ENCODE peak calls at places on chromosome 11, in five cellular contexts. N is ovary; X is effector memory CD4-positive, alpha-beta T cell; P is iPS DF 6.9; O is heart right ventricle. L is an unnamed sample.

GRCh38 chr11:67564230-67564629 is 19.4 kb upstream of the GSTP1 start:
- DNase-seq in N (no peak), X (no peak), P (no peak), O (no peak), L (no peak)

GRCh38 chr11:87299041-87299481 is 261.3 kb downstream of the TMEM135 start:
- DNase-seq in N (no peak), X (no peak), P (no peak), O (no peak), L (no peak)

GRCh38 chr11:117011541-117011908 is 86.7 kb downstream of the SIK3 start:
- DNase-seq in N (no peak), X (no peak), P (no peak), O (no peak), L (no peak)

GRCh38 chr11:73969991-73970800 is 12.4 kb downstream of the UCP2 start:
- DNase-seq in N (no peak), X (no peak), P (no peak), O (no peak), L (no peak)

GRCh38 chr11:62665075-62665629 is at the start of the genes C11orf98 and CSKMT:
- DNase-seq in N (peak; percentile 97), X (peak; percentile 91), P (peak; percentile 60), O (peak; percentile 95), L (peak; percentile 95)

GRCh38 chr11:1514349-1515061 is 27.9 kb upstream of the MOB2 start:
- DNase-seq in N (no peak), X (no peak), P (no peak), O (no peak), L (no peak)

GRCh38 chr11:5226732-5227327 is at the start of gene HBB:
- DNase-seq in N (no peak), X (no peak), P (no peak), O (no peak), L (no peak)

GRCh38 chr11:57798905-57799559 is 37.4 kb downstream of the CTNND1 start:
- DNase-seq in N (no peak), X (no peak), P (no peak), O (peak; percentile 55), L (peak; percentile 67)

GRCh38 chr11:35082322-35083180 is 56.4 kb upstream of the CD44 start:
- DNase-seq in N (no peak), X (peak; percentile 74), P (peak; percentile 7), O (peak; percentile 53), L (no peak)

GRCh38 chr11:104876838-104877500 is 21.3 kb downstream of the CASP12 start:
- DNase-seq in N (no peak), X (no peak), P (no peak), O (no peak), L (no peak)

GRCh38 chr11:102783720-102784119 is 3.3 kb upstream of the MMP10 start:
- DNase-seq in N (no peak), X (no peak), P (no peak), O (no peak), L (no peak)

GRCh38 chr11:12603362-12604088 is 70.7 kb upstream of the TEAD1 start:
- DNase-seq in N (no peak), X (no peak), P (no peak), O (no peak), L (no peak)

GRCh38 chr11:100585728-100586127 is 101.4 kb upstream of the ARHGAP42 start:
- DNase-seq in N (no peak), X (no peak), P (no peak), O (no peak), L (no peak)

GRCh38 chr11:12995211-12995610 is 13.9 kb upstream of the RASSF10 start:
- DNase-seq in N (no peak), X (no peak), P (no peak), O (peak; percentile 13), L (no peak)

GRCh38 chr11:96187779-96188624 is 155.0 kb downstream of the MAML2 start:
- DNase-seq in N (peak; percentile 28), X (no peak), P (no peak), O (peak; percentile 26), L (peak; percentile 83)

GRCh38 chr11:21927628-21928027 is 265.3 kb upstream of the ANO5 start:
- DNase-seq in N (no peak), X (no peak), P (no peak), O (no peak), L (peak; percentile 45)

GRCh38 chr11:20881328-20882079 is 212.1 kb downstream of the NELL1 start:
- DNase-seq in N (no peak), X (no peak), P (peak; percentile 33), O (no peak), L (no peak)

GRCh38 chr11:34999453-34999852 is 83.0 kb downstream of the PDHX start:
- DNase-seq in N (no peak), X (no peak), P (no peak), O (no peak), L (no peak)

GRCh38 chr11:81007046-81007445 is 1566.2 kb upstream of the TENM4 start:
- DNase-seq in N (no peak), X (no peak), P (no peak), O (no peak), L (no peak)

GRCh38 chr11:95831198-95831883 is 41.0 kb downstream of the CEP57 start:
- DNase-seq in N (no peak), X (no peak), P (no peak), O (no peak), L (no peak)

GRCh38 chr11:90426442-90426841 is 203.6 kb upstream of the CHORDC1 start:
- DNase-seq in N (no peak), X (no peak), P (no peak), O (no peak), L (no peak)

GRCh38 chr11:67053896-67054850 is 2.5 kb upstream of the RHOD start:
- DNase-seq in N (peak; percentile 60), X (no peak), P (no peak), O (peak; percentile 34), L (peak; percentile 91)

GRCh38 chr11:116193321-116194114 is 579.3 kb downstream of the BUD13 start:
- DNase-seq in N (peak; percentile 43), X (no peak), P (no peak), O (peak; percentile 50), L (no peak)

GRCh38 chr11:121240650-121241299 is 51.8 kb upstream of the SC5D start:
- DNase-seq in N (no peak), X (no peak), P (no peak), O (no peak), L (no peak)

GRCh38 chr11:61062181-61062955 is 39.9 kb upstream of the CD5 start:
- DNase-seq in N (no peak), X (no peak), P (no peak), O (no peak), L (no peak)

GRCh38 chr11:67312187-67313021 is 9.1 kb downstream of the SSH3 start:
- DNase-seq in N (no peak), X (peak; percentile 49), P (no peak), O (no peak), L (no peak)

GRCh38 chr11:35413568-35413967 is 5.8 kb downstream of the SLC1A2 start:
- DNase-seq in N (no peak), X (no peak), P (no peak), O (no peak), L (no peak)

GRCh38 chr11:132158091-132158490 is 787.7 kb downstream of the NTM start:
- DNase-seq in N (no peak), X (no peak), P (peak; percentile 31), O (no peak), L (no peak)

GRCh38 chr11:72775288-72776110 is 18.3 kb downstream of the STARD10 start:
- DNase-seq in N (no peak), X (no peak), P (no peak), O (no peak), L (no peak)

GRCh38 chr11:72239849-72240460 is 4.0 kb downstream of the PHOX2A start:
- DNase-seq in N (peak; percentile 67), X (no peak), P (no peak), O (peak; percentile 26), L (no peak)

GRCh38 chr11:86118201-86118600 is 49.3 kb upstream of the PICALM start:
- DNase-seq in N (no peak), X (no peak), P (no peak), O (no peak), L (no peak)

GRCh38 chr11:93038521-93038920 is 69.1 kb downstream of the MTNR1B start:
- DNase-seq in N (no peak), X (no peak), P (no peak), O (no peak), L (no peak)

GRCh38 chr11:2789791-2790580 is 90.2 kb upstream of the KCNQ1OT1 start:
- DNase-seq in N (no peak), X (no peak), P (no peak), O (no peak), L (peak; percentile 18)

GRCh38 chr11:2790581-2790925 is 90.8 kb upstream of the KCNQ1OT1 start:
- DNase-seq in N (peak; percentile 16), X (no peak), P (no peak), O (no peak), L (no peak)

GRCh38 chr11:2791521-2792375 is 92.0 kb upstream of the KCNQ1OT1 start:
- DNase-seq in N (peak; percentile 60), X (no peak), P (no peak), O (no peak), L (peak; percentile 49)

GRCh38 chr11:2792376-2793250 is 92.8 kb upstream of the KCNQ1OT1 start:
- DNase-seq in N (peak; percentile 31), X (no peak), P (no peak), O (no peak), L (peak; percentile 10)

GRCh38 chr11:2791139-2791520 is 91.3 kb upstream of the KCNQ1OT1 start:
- DNase-seq in N (no peak), X (no peak), P (no peak), O (no peak), L (no peak)
- H3K4me3 ChIP-seq in N (peak overlapping the region; percentile 33), X (peak overlapping the region; percentile 53), P (no peak overlapping the region), O (peak overlapping the region; percentile 34), L (no peak overlapping the region)

GRCh38 chr11:46236918-46237247 is 40.6 kb upstream of the CREB3L1 start:
- DNase-seq in N (no peak), X (no peak), P (no peak), O (no peak), L (no peak)
- H3K4me3 ChIP-seq in N (no peak overlapping the region), X (peak overlapping the region; percentile 47), P (peak overlapping the region; percentile 34), O (no peak overlapping the region), L (no peak overlapping the region)

GRCh38 chr11:10002221-10002620 is 291.8 kb downstream of the SBF2 start:
- DNase-seq in N (no peak), X (no peak), P (no peak), O (no peak), L (no peak)
- H3K4me3 ChIP-seq in N (no peak overlapping the region), X (no peak overlapping the region), P (no peak overlapping the region), O (no peak overlapping the region), L (no peak overlapping the region)

DNA sequence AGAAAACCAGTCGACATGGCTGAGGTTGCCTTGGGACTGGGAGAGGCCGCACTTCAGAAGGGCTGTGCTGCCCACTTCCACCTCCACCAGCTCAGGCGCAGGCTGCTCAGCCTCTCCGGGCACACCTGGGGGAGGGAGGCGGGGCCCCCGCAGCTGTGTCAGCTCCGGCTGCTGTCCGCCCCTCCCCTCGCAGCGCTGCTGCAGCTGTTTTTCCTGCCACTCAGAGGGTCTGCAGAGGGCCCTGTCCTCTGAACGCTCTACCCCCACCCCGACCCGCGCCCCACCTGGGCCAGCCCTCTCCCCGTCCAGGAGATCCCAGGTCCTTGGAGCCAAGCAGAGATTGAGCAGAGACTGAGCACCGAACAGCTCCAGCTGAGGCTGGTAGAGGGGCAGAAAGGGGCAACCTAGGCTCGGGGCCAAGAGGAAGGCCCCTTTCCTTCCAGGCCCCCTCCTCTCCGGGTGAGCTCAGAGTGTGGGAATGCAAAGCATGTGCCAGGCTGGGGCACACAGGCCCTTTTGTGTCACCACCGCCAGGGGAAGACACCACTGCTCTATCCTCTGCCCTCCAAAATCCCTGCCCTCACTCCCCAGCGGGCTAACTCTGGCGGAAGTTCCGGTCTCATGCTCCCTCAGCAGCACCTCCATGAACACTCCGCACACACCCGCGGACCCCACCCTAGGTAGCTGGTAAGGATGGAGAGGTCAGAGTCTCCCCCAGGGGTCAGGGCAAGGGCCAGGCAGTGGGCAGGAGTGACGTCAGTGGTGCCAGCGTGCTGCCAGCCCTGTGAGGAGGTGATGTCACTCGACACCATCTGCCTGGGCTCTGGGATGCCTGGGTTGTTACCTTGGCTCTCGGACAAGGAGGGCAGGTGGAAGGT is 1.6 kb downstream of the MCAM start:
- DNase-seq in N (peak; percentile 39), X (peak; percentile 34), P (no peak), O (peak; percentile 53), L (peak; percentile 48)
- H3K4me3 ChIP-seq in N (peak overlapping the region; percentile 51), X (peak overlapping the region; percentile 49), P (peak overlapping the region; percentile 53), O (peak overlapping the region; percentile 77), L (no peak overlapping the region)